ENCODE peak calls at places on chromosomes 16 and 17, in eight cellular contexts. M, B, N, E, K, D, O and S are unnamed samples.

GRCh38 chr16:73025111-73025505 is 22.8 kb downstream of the ZFHX3 start:
- DNase-seq in M (no peak), B (no peak), N (no peak), E (no peak), K (no peak), D (peak), O (no peak), S (no peak)

GRCh38 chr16:19294156-19294649 is 8.7 kb downstream of the CLEC19A start:
- DNase-seq in M (no peak), B (no peak), N (no peak), E (no peak), K (no peak), D (peak), O (peak), S (no peak)

GRCh38 chr17:63497708-63498483 is 21.0 kb downstream of the ACE start:
- DNase-seq in M (peak), B (no peak), N (no peak), E (no peak), K (no peak), D (no peak), O (no peak), S (peak)

GRCh38 chr17:20291076-20291475 is 176.3 kb downstream of the LGALS9B start:
- DNase-seq in M (no peak), B (no peak), N (no peak), E (no peak), K (no peak), D (no peak), O (no peak), S (no peak)

GRCh38 chr17:50864747-50865059 is 1.5 kb downstream of the TOB1 start:
- DNase-seq in M (no peak), B (no peak), N (no peak), E (no peak), K (no peak), D (no peak), O (no peak), S (no peak)

GRCh38 chr17:52157603-52158449 is 688 bp downstream of the CA10 start:
- DNase-seq in M (no peak), B (peak), N (no peak), E (no peak), K (no peak), D (no peak), O (no peak), S (no peak)

GRCh38 chr16:46731691-46732555 is 16.2 kb downstream of the MYLK3 start:
- DNase-seq in M (no peak), B (no peak), N (no peak), E (no peak), K (no peak), D (peak), O (no peak), S (no peak)

GRCh38 chr17:80773243-80773991 is 218.2 kb upstream of the CHMP6 start:
- DNase-seq in M (peak), B (no peak), N (no peak), E (no peak), K (no peak), D (no peak), O (no peak), S (peak)

GRCh38 chr16:2244301-2244700 is 7.1 kb downstream of the ECI1 start:
- DNase-seq in M (no peak), B (no peak), N (no peak), E (no peak), K (no peak), D (no peak), O (no peak), S (no peak)

GRCh38 chr17:19759934-19760530 is 11.9 kb upstream of the ALDH3A1 start:
- DNase-seq in M (peak), B (peak), N (no peak), E (no peak), K (no peak), D (no peak), O (no peak), S (no peak)

GRCh38 chr17:74190154-74190553 is 13.3 kb upstream of the RPL38 start:
- DNase-seq in M (peak), B (no peak), N (no peak), E (no peak), K (no peak), D (peak), O (no peak), S (peak)

GRCh38 chr16:86383488-86384262 is 126.7 kb upstream of the FOXF1 start:
- DNase-seq in M (no peak), B (no peak), N (no peak), E (no peak), K (no peak), D (peak), O (no peak), S (no peak)

GRCh38 chr17:74212262-74212912 is 984 bp upstream of the TTYH2 start:
- DNase-seq in M (no peak), B (peak), N (no peak), E (no peak), K (no peak), D (no peak), O (no peak), S (no peak)

GRCh38 chr17:66287911-66288310 is 14.5 kb upstream of the PRKCA start:
- DNase-seq in M (no peak), B (no peak), N (no peak), E (no peak), K (no peak), D (no peak), O (no peak), S (no peak)

GRCh38 chr16:27723711-27724490 is 174.0 kb downstream of the KATNIP start:
- DNase-seq in M (peak), B (no peak), N (no peak), E (no peak), K (no peak), D (no peak), O (no peak), S (peak)

GRCh38 chr17:7702776-7703175 is 2.2 kb upstream of the EFNB3 start:
- DNase-seq in M (no peak), B (no peak), N (no peak), E (no peak), K (no peak), D (no peak), O (no peak), S (no peak)

GRCh38 chr17:10513284-10514067 is 4.9 kb downstream of the MYH1 start:
- DNase-seq in M (no peak), B (no peak), N (no peak), E (no peak), K (peak), D (peak), O (no peak), S (no peak)

GRCh38 chr16:85112364-85112763 is at the start of gene CIBAR2:
- DNase-seq in M (no peak), B (no peak), N (no peak), E (no peak), K (no peak), D (no peak), O (no peak), S (no peak)

GRCh38 chr16:14186007-14186953 is 115.2 kb downstream of the MRTFB start:
- DNase-seq in M (no peak), B (no peak), N (peak), E (no peak), K (peak), D (peak), O (no peak), S (peak)

GRCh38 chr16:86899757-86900156 is 321.4 kb downstream of the FOXL1 start:
- DNase-seq in M (no peak), B (no peak), N (no peak), E (no peak), K (peak), D (peak), O (no peak), S (no peak)

GRCh38 chr16:14196011-14196410 is 124.9 kb downstream of the MRTFB start:
- DNase-seq in M (no peak), B (no peak), N (no peak), E (no peak), K (no peak), D (peak), O (no peak), S (no peak)

GRCh38 chr16:88116121-88116900 is 165.1 kb downstream of the BANP start:
- DNase-seq in M (no peak), B (peak), N (no peak), E (no peak), K (no peak), D (peak), O (no peak), S (no peak)

GRCh38 chr16:47018223-47018891 is 44.9 kb upstream of the DNAJA2 start:
- DNase-seq in M (peak), B (no peak), N (no peak), E (peak), K (no peak), D (peak), O (peak), S (peak)

GRCh38 chr16:81455006-81455405 is 10.4 kb downstream of the CMIP start:
- DNase-seq in M (no peak), B (no peak), N (no peak), E (no peak), K (no peak), D (no peak), O (no peak), S (no peak)

GRCh38 chr17:16870253-16871245 is 101.4 kb downstream of the TNFRSF13B start:
- DNase-seq in M (no peak), B (no peak), N (no peak), E (no peak), K (no peak), D (no peak), O (no peak), S (no peak)

GRCh38 chr17:61053469-61053868 is 346.2 kb upstream of the TBX2 start:
- DNase-seq in M (no peak), B (no peak), N (no peak), E (no peak), K (no peak), D (no peak), O (no peak), S (no peak)

GRCh38 chr16:1998852-1999801 is 9.4 kb downstream of the SYNGR3 start:
- DNase-seq in M (no peak), B (peak), N (no peak), E (no peak), K (no peak), D (no peak), O (no peak), S (no peak)

GRCh38 chr17:43648916-43649315 is 12.8 kb downstream of the MEOX1 start:
- DNase-seq in M (no peak), B (no peak), N (no peak), E (no peak), K (no peak), D (no peak), O (no peak), S (no peak)

GRCh38 chr16:22091721-22092120 is 620 bp upstream of the VWA3A start:
- DNase-seq in M (no peak), B (no peak), N (no peak), E (no peak), K (no peak), D (no peak), O (no peak), S (no peak)

GRCh38 chr17:79960788-79961522 is 74.7 kb downstream of the TBC1D16 start:
- DNase-seq in M (no peak), B (no peak), N (no peak), E (peak), K (no peak), D (peak), O (no peak), S (no peak)

GRCh38 chr16:11241480-11242204 is 14.4 kb downstream of the SOCS1 start:
- DNase-seq in M (no peak), B (no peak), N (no peak), E (no peak), K (no peak), D (no peak), O (no peak), S (no peak)

GRCh38 chr16:53152321-53152720 is 97.5 kb downstream of the CHD9 start:
- DNase-seq in M (no peak), B (no peak), N (no peak), E (no peak), K (no peak), D (no peak), O (no peak), S (no peak)

GRCh38 chr17:76820039-76820438 is 48.2 kb upstream of the MGAT5B start:
- DNase-seq in M (peak), B (no peak), N (no peak), E (no peak), K (no peak), D (no peak), O (no peak), S (peak)

GRCh38 chr17:30823425-30823824 is 1.1 kb downstream of the CRLF3 start:
- DNase-seq in M (no peak), B (no peak), N (no peak), E (no peak), K (no peak), D (no peak), O (no peak), S (no peak)

GRCh38 chr17:45408611-45409421 is 23.9 kb downstream of the ARHGAP27 start:
- DNase-seq in M (peak), B (peak), N (no peak), E (no peak), K (no peak), D (no peak), O (no peak), S (peak)

GRCh38 chr17:52383493-52384100 is 225.1 kb upstream of the CA10 start:
- DNase-seq in M (peak), B (no peak), N (peak), E (peak), K (no peak), D (peak), O (no peak), S (peak)